ENCODE peak calls at places on chromosomes 3 and 15, in four cellular contexts. S is spleen, C is esophagus squamous epithelium, L is left ventricle myocardium inferior. Y is an unnamed sample. For H3K4me1 and H3K9me3, the result is how much of the 10 kb centered on the place peaks cover.

GRCh38 chr15:85742186-85742751 is 52.5 kb downstream of the KLHL25 start:
- DNase-seq in C (no peak), S (peak), L (no peak), Y (no peak)

GRCh38 chr15:90883971-90884718 is at the start of gene FES:
- DNase-seq in C (no peak), L (peak), S (peak), Y (peak)

GRCh38 chr3:20984594-20985207 is 766.3 kb downstream of the ZNF385D start:
- DNase-seq in S (no peak), L (no peak), C (no peak), Y (no peak)

GRCh38 chr15:93072440-93073394 is 16.3 kb downstream of the RGMA start:
- DNase-seq in L (peak), S (no peak), C (no peak), Y (peak)

GRCh38 chr3:127424766-127425504 is 137.1 kb upstream of the PRR20G start:
- DNase-seq in L (no peak), C (no peak), S (peak), Y (peak)

GRCh38 chr3:4575413-4575812 is 82.3 kb downstream of the ITPR1 start:
- DNase-seq in L (no peak), S (no peak), C (no peak), Y (no peak)

GRCh38 chr15:40803688-40804087 is 3.2 kb upstream of the ZFYVE19 start:
- DNase-seq in S (no peak), C (no peak), L (no peak), Y (no peak)

GRCh38 chr3:128347282-128347681 is 119.4 kb downstream of the DNAJB8 start:
- DNase-seq in S (no peak), C (no peak), L (no peak), Y (no peak)

GRCh38 chr3:52121813-52122212 is 32.4 kb downstream of the POC1A start:
- DNase-seq in L (no peak), S (peak), C (no peak), Y (peak)

GRCh38 chr15:90871716-90872480 is 3.5 kb downstream of the FURIN start:
- DNase-seq in C (no peak), L (no peak), S (peak), Y (no peak)

GRCh38 chr3:58581328-58582091 is 4.3 kb upstream of the FAM107A start:
- DNase-seq in C (no peak), S (no peak), L (no peak), Y (no peak)

GRCh38 chr3:16048435-16049318 is 125.8 kb upstream of the GALNT15 start:
- DNase-seq in C (no peak), S (no peak), L (no peak), Y (no peak)

GRCh38 chr15:90063733-90064247 is 38.5 kb downstream of the IDH2 start:
- DNase-seq in S (peak), C (no peak), L (no peak), Y (no peak)

GRCh38 chr3:14534379-14535191 is 5.6 kb downstream of the GRIP2 start:
- DNase-seq in C (no peak), S (peak), L (no peak), Y (peak)

GRCh38 chr3:182258538-182259177 is 534.6 kb upstream of the ATP11B start:
- DNase-seq in S (no peak), C (no peak), L (no peak), Y (no peak)

GRCh38 chr3:129618186-129618820 is 11.8 kb upstream of the PLXND1 start:
- DNase-seq in L (peak), C (no peak), S (peak), Y (peak)

GRCh38 chr3:129618901-129619671 is 12.6 kb upstream of the PLXND1 start:
- DNase-seq in S (peak), L (peak), C (no peak), Y (peak)

GRCh38 chr3:129621626-129622417 is 15.3 kb upstream of the PLXND1 start:
- DNase-seq in C (no peak), L (peak), S (peak), Y (peak)

GRCh38 chr3:129620828-129621605 is 14.5 kb upstream of the PLXND1 start:
- DNase-seq in L (no peak), S (peak), C (no peak), Y (peak)

DNA sequence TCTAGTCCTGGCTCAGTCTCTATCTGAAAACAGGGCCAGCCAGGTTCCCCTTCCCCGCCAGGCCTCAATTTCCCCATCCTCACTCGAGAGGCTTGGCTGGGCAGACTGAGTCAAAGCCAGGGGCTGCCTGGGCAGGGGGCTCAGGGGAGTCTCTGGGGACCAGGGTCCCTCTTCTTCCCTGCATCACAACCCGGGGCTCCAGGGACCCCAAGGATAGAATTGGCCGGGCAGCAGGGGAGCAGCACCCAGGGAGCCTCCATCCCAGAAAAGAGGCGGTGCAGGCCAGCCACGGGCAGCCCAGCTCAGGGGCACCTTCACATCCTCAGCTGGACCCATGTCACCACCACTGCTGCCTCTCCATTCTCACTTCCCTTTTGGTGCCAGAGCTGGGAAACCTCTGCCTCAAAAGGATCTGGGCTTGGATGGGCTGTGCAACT is 13.3 kb upstream of the PLXND1 start:
- DNase-seq in S (peak), L (peak), C (no peak), Y (peak)
- H3K4me1 ChIP-seq in S (half or more), L (half or more), C (half or more), Y (under half)

GRCh38 chr3:155555479-155556065 is 189.3 kb downstream of the PLCH1 start:
- DNase-seq in L (no peak), S (no peak), C (no peak), Y (no peak)

GRCh38 chr3:155554777-155555445 is 190.0 kb downstream of the PLCH1 start:
- DNase-seq in S (no peak), L (no peak), C (no peak), Y (no peak)

GRCh38 chr3:155553800-155554199 is 191.1 kb downstream of the PLCH1 start:
- DNase-seq in C (no peak), L (no peak), S (no peak), Y (no peak)

GRCh38 chr3:155560135-155560534 is 184.7 kb downstream of the PLCH1 start:
- DNase-seq in C (no peak), S (no peak), L (no peak), Y (no peak)

DNA sequence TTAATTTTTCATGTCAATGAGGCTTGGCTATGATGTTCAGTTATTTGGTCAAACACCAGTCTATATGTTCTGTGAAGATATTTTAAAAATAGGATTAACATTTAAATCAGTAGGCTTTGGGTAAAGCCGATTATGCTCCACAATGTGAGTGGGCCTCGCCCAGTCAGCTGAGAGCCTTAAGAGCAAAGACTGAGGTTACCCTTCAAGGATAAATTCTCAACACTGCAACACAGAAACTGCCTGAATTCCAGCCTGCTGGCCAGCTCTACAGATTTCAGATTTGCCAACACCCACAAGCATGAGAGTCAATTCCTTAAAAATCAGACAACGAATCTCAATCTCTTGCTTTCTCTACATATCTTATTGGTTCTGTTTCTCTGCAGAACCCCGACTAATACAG is 188.3 kb downstream of the PLCH1 start:
- DNase-seq in L (no peak), S (no peak), C (no peak), Y (no peak)
- H3K9me3 ChIP-seq in L (under half), S (under half), C (under half), Y (under half)

DNA sequence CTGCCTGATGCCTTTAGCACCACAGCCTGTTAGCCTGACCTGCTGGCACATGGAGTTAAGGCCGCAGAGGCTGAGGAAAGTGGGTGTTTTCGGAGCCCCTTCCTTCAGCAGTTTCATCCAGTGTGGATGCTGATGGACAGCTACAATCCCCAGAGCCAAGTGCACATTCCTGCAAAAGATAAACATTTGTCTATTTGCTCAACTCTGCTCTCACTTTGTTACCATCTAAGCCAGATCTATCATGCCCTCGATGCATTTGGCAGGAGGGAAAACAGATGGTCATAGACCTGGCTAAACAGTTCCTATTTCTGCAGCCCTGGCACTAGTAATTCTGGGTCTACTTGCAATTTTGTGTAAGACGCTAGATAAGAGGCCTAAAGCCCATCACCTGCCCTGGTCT is 312.9 kb upstream of the RASGRP1 start:
- DNase-seq in C (no peak), L (no peak), S (no peak), Y (no peak)
- H3K4me1 ChIP-seq in C (under half), L (under half), S (under half), Y (under half)

GRCh38 chr15:25056484-25057429 is 102.0 kb downstream of the SNRPN start:
- DNase-seq in C (no peak), S (peak), L (no peak), Y (peak)

GRCh38 chr15:25053000-25053815 is 98.4 kb downstream of the SNRPN start:
- DNase-seq in L (no peak), C (no peak), S (peak), Y (no peak)

GRCh38 chr15:25054329-25054728 is 99.5 kb downstream of the SNRPN start:
- DNase-seq in L (no peak), C (no peak), S (peak), Y (no peak)

GRCh38 chr15:25055356-25056068 is 100.7 kb downstream of the SNRPN start:
- DNase-seq in S (peak), L (no peak), C (no peak), Y (no peak)

GRCh38 chr15:25054943-25055342 is 100.2 kb downstream of the SNRPN start:
- DNase-seq in S (peak), L (no peak), C (no peak), Y (no peak)
- H3K9me3 ChIP-seq in S (half or more), L (half or more), C (under half), Y (half or more)

GRCh38 chr15:51833782-51834181 is 4.3 kb downstream of the TMOD3 start:
- DNase-seq in L (no peak), C (no peak), S (no peak), Y (no peak)
- H3K4me1 ChIP-seq in L (half or more), C (half or more), S (half or more), Y (under half)

DNA sequence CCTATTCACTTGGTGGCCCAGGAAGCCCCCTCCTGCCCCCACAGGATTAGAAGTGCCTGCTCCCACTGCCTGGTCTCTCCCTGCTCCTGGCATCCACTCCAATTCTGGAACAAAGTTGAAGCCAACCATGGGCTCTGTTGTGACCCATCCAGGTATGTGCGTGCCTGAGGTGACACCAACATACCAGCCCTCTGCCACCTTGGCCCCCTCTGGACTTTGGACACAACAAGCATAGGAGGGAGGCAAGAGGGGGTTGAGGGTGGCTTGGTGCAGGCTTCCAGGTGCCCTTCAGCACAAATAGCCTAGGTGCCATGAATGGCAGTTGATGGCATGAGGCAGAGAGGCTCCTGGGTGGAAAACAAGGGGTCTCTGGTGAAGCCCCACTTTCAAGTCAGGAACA is 600.9 kb downstream of the SI start:
- DNase-seq in C (no peak), L (no peak), S (no peak), Y (no peak)
- H3K9me3 ChIP-seq in C (under half), L (under half), S (under half), Y (under half)

Y was measured in kidney.